ENCODE peak calls at places on chromosomes 7 and 10, in six cellular contexts. O is epithelial cell of esophagus, J is ELF-1, G is fibroblast of mammary gland, Q is type B pancreatic cell, U is HEK293T. S is an unnamed sample.

GRCh38 chr7:55534262-55534915 is 37.9 kb downstream of the VOPP1 start:
- DNase-seq in O (peak), J (no peak), G (peak), Q (no peak), U (no peak), S (peak)

GRCh38 chr7:79806161-79806734 is 328.4 kb upstream of the GNAI1 start:
- DNase-seq in O (peak), J (no peak), G (peak), Q (no peak), U (peak), S (no peak)

GRCh38 chr10:102712089-102712488 is 2.1 kb downstream of the ARL3 start:
- DNase-seq in O (no peak), J (no peak), G (no peak), Q (no peak), U (no peak), S (peak)

GRCh38 chr7:73774923-73775322 is 4.9 kb upstream of the CLDN3 start:
- DNase-seq in O (no peak), J (no peak), G (peak), Q (no peak), U (no peak), S (no peak)

GRCh38 chr10:13555884-13556529 is 27.2 kb upstream of the BEND7 start:
- DNase-seq in O (no peak), J (no peak), G (no peak), Q (no peak), U (no peak), S (no peak)

GRCh38 chr10:71090330-71090729 is 122.0 kb upstream of the UNC5B start:
- DNase-seq in O (no peak), J (no peak), G (no peak), Q (peak), U (no peak), S (no peak)

GRCh38 chr10:102660891-102661613 is 16.8 kb downstream of the TRIM8 start:
- DNase-seq in O (no peak), J (peak), G (peak), Q (no peak), U (no peak), S (peak)

GRCh38 chr10:4403638-4404252 is 422.3 kb upstream of the AKR1E2 start:
- DNase-seq in O (no peak), J (no peak), G (no peak), Q (no peak), U (no peak), S (no peak)

GRCh38 chr7:33854951-33855350 is 50.4 kb upstream of the BMPER start:
- DNase-seq in O (peak), J (no peak), G (peak), Q (no peak), U (no peak), S (no peak)

GRCh38 chr10:122347162-122347561 is 27.3 kb upstream of the PLEKHA1 start:
- DNase-seq in O (peak), J (no peak), G (no peak), Q (no peak), U (no peak), S (no peak)